ENCODE peak calls at places on chromosomes 2 and 18, in six cellular contexts. X is OCI-LY7, K is brain microvascular endothelial cell, I is fibroblast of pulmonary artery, T is upper lobe of right lung, N is epithelial cell of proximal tubule. J is an unnamed sample.

GRCh38 chr2:212249451-212249850 is 289.2 kb downstream of the ERBB4 start:
- DNase-seq in T (no peak), K (peak), N (no peak), I (peak), X (no peak), J (no peak)

GRCh38 chr2:85802337-85803103 is 48.7 kb downstream of the ATOH8 start:
- DNase-seq in I (no peak), K (no peak), X (no peak), N (no peak), T (no peak), J (no peak)

GRCh38 chr18:77140439-77141109 is 8.0 kb upstream of the MBP start:
- DNase-seq in K (no peak), I (no peak), X (peak), T (no peak), N (no peak), J (no peak)

GRCh38 chr2:38191516-38191915 is 115.6 kb upstream of the CYP1B1 start:
- DNase-seq in I (no peak), T (no peak), N (no peak), X (no peak), K (no peak), J (no peak)

GRCh38 chr2:120059483-120059882 is 46.6 kb downstream of the EPB41L5 start:
- DNase-seq in K (no peak), T (no peak), I (no peak), X (no peak), N (no peak), J (no peak)

GRCh38 chr2:26969089-26969844 is 1.2 kb upstream of the MAPRE3 start:
- DNase-seq in K (peak), I (no peak), T (no peak), N (no peak), X (no peak), J (no peak)

GRCh38 chr2:235779444-235779896 is 285.6 kb downstream of the AGAP1 start:
- DNase-seq in T (peak), K (peak), X (peak), N (no peak), I (peak), J (peak)

GRCh38 chr2:187390891-187391290 is 57.2 kb downstream of the CALCRL start:
- DNase-seq in N (peak), I (peak), X (no peak), T (no peak), K (peak), J (no peak)

GRCh38 chr2:120444691-120445240 is 98.8 kb downstream of the INHBB start:
- DNase-seq in I (no peak), N (no peak), X (no peak), K (no peak), T (no peak), J (no peak)

GRCh38 chr2:33494155-33494779 is 17.8 kb downstream of the RASGRP3 start:
- DNase-seq in K (no peak), I (no peak), X (no peak), T (no peak), N (no peak), J (no peak)

GRCh38 chr2:161580426-161580825 is 43.8 kb upstream of the SLC4A10 start:
- DNase-seq in I (no peak), T (no peak), K (no peak), N (no peak), X (no peak), J (no peak)

GRCh38 chr18:9989481-9989880 is 75.7 kb downstream of the VAPA start:
- DNase-seq in K (no peak), X (no peak), N (no peak), T (no peak), I (no peak), J (no peak)

GRCh38 chr2:46798998-46799698 is 116.5 kb downstream of the MCFD2 start:
- DNase-seq in N (no peak), I (no peak), X (no peak), T (no peak), K (no peak), J (no peak)

GRCh38 chr18:44725300-44726096 is 44.8 kb downstream of the SETBP1 start:
- DNase-seq in I (peak), T (no peak), K (peak), X (peak), N (peak), J (no peak)

GRCh38 chr2:20050104-20050711 is 1.2 kb downstream of the LAPTM4A start:
- DNase-seq in I (peak), T (no peak), X (peak), K (no peak), N (no peak), J (no peak)

GRCh38 chr2:154694881-154695280 is 3.6 kb upstream of the KCNJ3 start:
- DNase-seq in T (no peak), I (no peak), N (no peak), K (no peak), X (no peak), J (no peak)

GRCh38 chr2:199958014-199958413 is 2.6 kb downstream of the MAIP1 start:
- DNase-seq in I (no peak), X (no peak), K (no peak), N (no peak), T (no peak), J (no peak)

GRCh38 chr2:233831011-233831721 is 23.2 kb downstream of the HJURP start:
- DNase-seq in X (no peak), I (no peak), N (no peak), K (no peak), T (peak), J (no peak)

GRCh38 chr2:237090906-237091305 is 5.2 kb downstream of the COPS8 start:
- DNase-seq in T (no peak), N (no peak), K (no peak), I (peak), X (no peak), J (no peak)

GRCh38 chr18:27057459-27058302 is 127.4 kb downstream of the CHST9 start:
- DNase-seq in K (no peak), T (no peak), I (no peak), N (no peak), X (no peak), J (no peak)

GRCh38 chr2:85920810-85921545 is 32.2 kb upstream of the ST3GAL5 start:
- DNase-seq in I (peak), X (no peak), N (no peak), K (peak), T (no peak), J (peak)

GRCh38 chr18:45197526-45197970 is 417.7 kb upstream of the SLC14A2 start:
- DNase-seq in X (no peak), I (peak), N (no peak), K (peak), T (no peak), J (no peak)

GRCh38 chr2:240441326-240441992 is 6.0 kb downstream of the GPC1 start:
- DNase-seq in K (no peak), X (no peak), N (no peak), I (no peak), T (no peak), J (no peak)

GRCh38 chr2:6948081-6949008 is 31.1 kb downstream of the RNF144A start:
- DNase-seq in K (no peak), I (no peak), X (no peak), T (no peak), N (no peak), J (no peak)

GRCh38 chr2:14720319-14720718 is 87.8 kb downstream of the LRATD1 start:
- DNase-seq in K (no peak), I (no peak), N (no peak), T (no peak), X (no peak), J (no peak)

GRCh38 chr2:106269591-106270291 is 75.6 kb upstream of the UXS1 start:
- DNase-seq in K (no peak), N (peak), X (no peak), T (peak), I (no peak), J (no peak)

GRCh38 chr2:108542071-108542470 is 7.8 kb downstream of the LIMS1 start:
- DNase-seq in X (no peak), K (peak), I (peak), N (no peak), T (no peak), J (no peak)

GRCh38 chr2:42342061-42342794 is 18.8 kb downstream of the COX7A2L start:
- DNase-seq in T (no peak), N (peak), I (peak), K (peak), X (no peak), J (peak)

GRCh38 chr2:30398488-30398887 is 48.6 kb upstream of the LCLAT1 start:
- DNase-seq in X (no peak), I (no peak), K (no peak), N (no peak), T (no peak), J (no peak)